ENCODE peak calls at places on chromosomes 1 and 21, in seven cellular contexts. F is heart right ventricle; I is CD8-positive, alpha-beta T cell; G is adrenal gland; W is OCI-LY7; K is ascending aorta; B is CD4-positive, alpha-beta memory T cell. U is an unnamed sample.

GRCh38 chr1:29260531-29260930 is 24.2 kb downstream of the PTPRU start:
- DNase-seq in F (no peak), G (no peak), K (no peak), B (no peak), W (no peak), I (no peak), U (no peak)

GRCh38 chr21:14057313-14057712 is 153.4 kb downstream of the LIPI start:
- DNase-seq in I (no peak), F (no peak), W (no peak), B (no peak), G (no peak), K (no peak), U (no peak)

GRCh38 chr1:162213281-162213909 is 143.9 kb downstream of the NOS1AP start:
- DNase-seq in G (peak), B (no peak), K (no peak), F (peak), W (no peak), I (no peak), U (peak)

GRCh38 chr1:39688706-39689105 is 2.5 kb downstream of the HPCAL4 start:
- DNase-seq in I (no peak), W (no peak), B (no peak), K (no peak), G (no peak), F (no peak), U (no peak)

GRCh38 chr1:63688302-63688701 is 85.5 kb upstream of the ROR1 start:
- DNase-seq in B (no peak), K (no peak), G (no peak), W (no peak), I (no peak), F (no peak), U (no peak)

GRCh38 chr1:47409311-47410085 is 6.6 kb upstream of the FOXE3 start:
- DNase-seq in G (no peak), I (no peak), F (no peak), K (no peak), B (no peak), W (no peak), U (no peak)

GRCh38 chr1:109650609-109651008 is 5.3 kb upstream of the GSTM4 start:
- DNase-seq in G (no peak), K (no peak), W (no peak), F (no peak), B (no peak), I (no peak), U (no peak)

GRCh38 chr1:228540161-228540917 is 53.2 kb downstream of the RNF187 start:
- DNase-seq in B (no peak), K (no peak), F (no peak), G (no peak), W (no peak), I (no peak), U (no peak)

GRCh38 chr1:15988856-15989736 is 13.2 kb upstream of the ZBTB17 start:
- DNase-seq in W (no peak), K (no peak), B (no peak), I (no peak), F (no peak), G (no peak), U (no peak)

GRCh38 chr1:43844114-43844513 is 89.5 kb upstream of the ARTN start:
- DNase-seq in B (no peak), F (no peak), K (no peak), G (no peak), W (no peak), I (no peak), U (no peak)

GRCh38 chr21:39004776-39005605 is 178.3 kb downstream of the PSMG1 start:
- DNase-seq in K (peak), G (peak), F (peak), B (no peak), I (no peak), W (peak), U (peak)

GRCh38 chr21:16046625-16047340 is 317.0 kb downstream of the USP25 start:
- DNase-seq in W (no peak), I (no peak), F (no peak), K (no peak), G (no peak), B (no peak), U (no peak)

GRCh38 chr1:39147099-39148025 is 57.1 kb upstream of the MACF1 start:
- DNase-seq in G (no peak), F (no peak), I (no peak), K (no peak), W (no peak), B (no peak), U (no peak)

GRCh38 chr21:15293251-15293650 is 228.5 kb upstream of the NRIP1 start:
- DNase-seq in K (no peak), W (no peak), F (no peak), G (peak), B (no peak), I (no peak), U (no peak)

GRCh38 chr1:25003457-25004190 is 73.5 kb upstream of the RUNX3 start:
- DNase-seq in G (no peak), B (no peak), W (no peak), I (no peak), F (no peak), K (no peak), U (no peak)

GRCh38 chr1:9809122-9809521 is 14.6 kb downstream of the CLSTN1 start:
- DNase-seq in K (no peak), I (no peak), B (no peak), F (no peak), G (no peak), W (peak), U (no peak)

GRCh38 chr1:170929835-170930554 is 5.3 kb upstream of the MROH9 start:
- DNase-seq in B (peak), W (peak), I (no peak), G (peak), K (no peak), F (no peak), U (no peak)

GRCh38 chr1:50913954-50914353 is 46.1 kb downstream of the FAF1 start:
- DNase-seq in W (no peak), I (no peak), K (no peak), F (no peak), G (no peak), B (no peak), U (no peak)

GRCh38 chr1:203463469-203464062 is 12.0 kb upstream of the PRELP start:
- DNase-seq in G (no peak), I (no peak), K (no peak), F (no peak), W (peak), B (no peak), U (no peak)

GRCh38 chr1:66197785-66198184 is 336.2 kb upstream of the SGIP1 start:
- DNase-seq in F (no peak), B (no peak), W (no peak), G (no peak), I (no peak), K (no peak), U (no peak)

GRCh38 chr1:232558974-232559373 is 71.0 kb downstream of the SIPA1L2 start:
- DNase-seq in F (no peak), K (no peak), W (peak), B (no peak), I (no peak), G (no peak), U (no peak)

GRCh38 chr1:204296431-204296988 is 63.2 kb downstream of the PLEKHA6 start:
- DNase-seq in W (no peak), K (no peak), I (no peak), G (no peak), F (no peak), B (no peak), U (no peak)

GRCh38 chr1:66564250-66564649 is 30.3 kb downstream of the SGIP1 start:
- DNase-seq in W (no peak), K (no peak), F (no peak), B (no peak), I (no peak), G (no peak), U (no peak)

GRCh38 chr1:89995595-89996397 is 886 bp downstream of the ZNF326 start:
- DNase-seq in K (no peak), G (no peak), W (no peak), I (no peak), B (no peak), F (no peak), U (no peak)

GRCh38 chr1:210293191-210293607 is 35.5 kb upstream of the HHAT start:
- DNase-seq in B (no peak), K (peak), F (peak), G (peak), I (no peak), W (no peak), U (no peak)

GRCh38 chr1:168216171-168216570 is 9.6 kb upstream of the SFT2D2 start:
- DNase-seq in I (no peak), K (no peak), W (no peak), B (no peak), F (no peak), G (no peak), U (no peak)

GRCh38 chr1:150559627-150560010 is 10.4 kb downstream of the ADAMTSL4 start:
- DNase-seq in F (no peak), K (no peak), I (no peak), B (no peak), G (peak), W (no peak), U (no peak)

GRCh38 chr1:150176593-150176992 is 26.9 kb downstream of the PLEKHO1 start:
- DNase-seq in F (no peak), K (no peak), G (no peak), I (no peak), W (no peak), B (no peak), U (no peak)

GRCh38 chr1:233627823-233628222 is 13.9 kb downstream of the KCNK1 start:
- DNase-seq in W (no peak), B (no peak), K (no peak), G (no peak), I (no peak), F (no peak), U (no peak)

GRCh38 chr1:111515291-111516007 is 12.0 kb upstream of the ADORA3 start:
- DNase-seq in B (no peak), I (no peak), F (peak), G (peak), W (no peak), K (peak), U (no peak)

GRCh38 chr21:33308586-33309490 is 15.9 kb upstream of the IFNAR1 start:
- DNase-seq in I (no peak), G (peak), F (no peak), B (peak), K (no peak), W (peak), U (no peak)

GRCh38 chr1:246571953-246572352 is 5.7 kb downstream of the CNST start:
- DNase-seq in K (no peak), I (no peak), B (no peak), W (no peak), F (no peak), G (no peak), U (no peak)
- H3K27ac ChIP-seq in K (no peak), I (peak), B (peak), W (peak), F (peak), G (no peak), U (no peak)

GRCh38 chr1:206923009-206923960 is 1.5 kb upstream of the FCMR start:
- DNase-seq in B (peak), K (no peak), G (no peak), I (peak), W (peak), F (no peak), U (no peak)
- H3K27ac ChIP-seq in B (peak), K (peak), G (no peak), I (peak), W (peak), F (no peak), U (no peak)

DNA sequence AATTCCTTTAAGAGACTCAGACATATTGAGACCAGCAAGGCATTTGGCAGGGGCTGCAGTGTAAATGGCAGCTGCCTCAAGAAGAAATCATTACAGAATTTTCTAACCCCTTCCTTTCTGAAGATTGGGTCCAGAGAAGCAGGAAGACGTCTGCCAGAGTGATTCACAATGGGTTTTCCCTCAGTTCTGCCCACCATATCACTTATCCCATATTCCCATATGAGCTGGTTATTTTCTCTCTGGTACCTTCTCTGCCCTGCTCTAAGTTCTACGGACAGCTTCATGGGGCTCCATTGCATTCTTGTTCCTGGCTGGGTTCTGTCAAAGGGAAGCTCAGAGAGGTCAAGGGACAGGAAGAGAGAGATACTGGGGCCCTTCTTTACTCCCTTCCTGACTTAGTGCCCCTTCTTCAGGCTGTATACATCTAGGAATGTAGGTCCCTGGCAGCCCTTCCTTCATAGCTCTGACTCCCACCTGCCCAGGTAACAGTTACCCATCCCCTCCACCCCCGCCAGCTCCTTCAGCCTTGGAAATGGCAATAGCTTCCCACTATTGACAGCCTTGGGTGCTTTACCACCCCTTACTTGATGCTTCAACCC is 420.6 kb upstream of the DAB1 start:
- DNase-seq in K (no peak), W (no peak), G (no peak), B (no peak), I (no peak), F (no peak), U (no peak)
- H3K27ac ChIP-seq in K (no peak), W (no peak), G (no peak), B (no peak), I (no peak), F (no peak), U (no peak)

GRCh38 chr1:41851589-41851988 is 67.1 kb downstream of the HIVEP3 start:
- DNase-seq in F (no peak), G (no peak), K (no peak), W (no peak), I (no peak), B (no peak), U (no peak)
- H3K27ac ChIP-seq in F (no peak), G (no peak), K (no peak), W (no peak), I (no peak), B (no peak), U (no peak)